ENCODE peak calls at places on chromosomes 7 and 10, in seven cellular contexts. K is GM12865, N is prostate gland, Q is colonic mucosa, P is BE2C, L is IMR-90, W is AG09309. B is an unnamed sample.

GRCh38 chr10:7484456-7485266 is 73.8 kb upstream of the SFMBT2 start:
- DNase-seq in K (peak), N (no peak), Q (peak), P (no peak), L (no peak), W (no peak), B (no peak)

GRCh38 chr7:36736827-36737211 is 12.5 kb upstream of the AOAH start:
- DNase-seq in K (peak), N (no peak), Q (no peak), P (no peak), L (no peak), W (no peak), B (no peak)

GRCh38 chr7:117875566-117875965 is 2.3 kb upstream of the CTTNBP2 start:
- DNase-seq in K (peak), N (no peak), Q (no peak), P (no peak), L (peak), W (no peak), B (no peak)

GRCh38 chr10:88651131-88651541 is 13.1 kb upstream of the LIPF start:
- DNase-seq in K (no peak), N (no peak), Q (no peak), P (no peak), L (peak), W (peak), B (no peak)

GRCh38 chr10:132912685-132913558 is 29.4 kb downstream of the CFAP46 start:
- DNase-seq in K (no peak), N (no peak), Q (no peak), P (no peak), L (no peak), W (no peak), B (no peak)

GRCh38 chr10:2924425-2924824 is 142.9 kb upstream of the PFKP start:
- DNase-seq in K (no peak), N (no peak), Q (no peak), P (no peak), L (no peak), W (no peak), B (no peak)

GRCh38 chr10:26642896-26643653 is 54.4 kb upstream of the PDSS1 start:
- DNase-seq in K (no peak), N (no peak), Q (no peak), P (no peak), L (no peak), W (no peak), B (no peak)

GRCh38 chr7:36484265-36484664 is 94.6 kb downstream of the ANLN start:
- DNase-seq in K (no peak), N (no peak), Q (no peak), P (no peak), L (no peak), W (no peak), B (no peak)

GRCh38 chr7:116447980-116448839 is 51.3 kb upstream of the CAV2 start:
- DNase-seq in K (no peak), N (no peak), Q (no peak), P (no peak), L (no peak), W (no peak), B (no peak)

GRCh38 chr10:72637398-72637857 is 11.5 kb upstream of the MICU1 start:
- DNase-seq in K (peak), N (no peak), Q (peak), P (no peak), L (peak), W (peak), B (no peak)

GRCh38 chr7:44618754-44619153 is 12.3 kb downstream of the OGDH start:
- DNase-seq in K (peak), N (no peak), Q (no peak), P (no peak), L (no peak), W (no peak), B (no peak)

GRCh38 chr7:95420996-95421846 is 13.6 kb downstream of the PON2 start:
- DNase-seq in K (peak), N (no peak), Q (no peak), P (no peak), L (peak), W (no peak), B (no peak)

GRCh38 chr10:128419466-128420019 is 293.3 kb upstream of the MKI67 start:
- DNase-seq in K (no peak), N (no peak), Q (no peak), P (no peak), L (no peak), W (no peak), B (no peak)

GRCh38 chr7:125450749-125451148 is 521.1 kb upstream of the POT1 start:
- DNase-seq in K (no peak), N (no peak), Q (no peak), P (no peak), L (no peak), W (no peak), B (no peak)

GRCh38 chr7:148116195-148116594 is 474.4 kb upstream of the C7orf33 start:
- DNase-seq in K (no peak), N (no peak), Q (no peak), P (no peak), L (no peak), W (no peak), B (no peak)

GRCh38 chr10:93513091-93513490 is 16.7 kb downstream of the CEP55 start:
- DNase-seq in K (no peak), N (no peak), Q (no peak), P (no peak), L (no peak), W (no peak), B (peak)

GRCh38 chr10:110410329-110411046 is 87.2 kb upstream of the DUSP5 start:
- DNase-seq in K (no peak), N (no peak), Q (peak), P (no peak), L (peak), W (peak), B (no peak)

GRCh38 chr7:4178887-4179286 is 503.2 kb upstream of the FOXK1 start:
- DNase-seq in K (no peak), N (no peak), Q (no peak), P (no peak), L (no peak), W (no peak), B (no peak)

GRCh38 chr7:89104748-89105685 is 309.5 kb upstream of the TEX47 start:
- DNase-seq in K (no peak), N (no peak), Q (no peak), P (no peak), L (no peak), W (no peak), B (no peak)

GRCh38 chr10:11134411-11134810 is 116.7 kb downstream of the CELF2 start:
- DNase-seq in K (no peak), N (no peak), Q (no peak), P (no peak), L (no peak), W (no peak), B (peak)

GRCh38 chr10:31153692-31154091 is 122.0 kb upstream of the ZNF438 start:
- DNase-seq in K (no peak), N (no peak), Q (no peak), P (no peak), L (no peak), W (no peak), B (no peak)

GRCh38 chr7:81111781-81112540 is 193.1 kb upstream of the SEMA3C start:
- DNase-seq in K (no peak), N (no peak), Q (no peak), P (peak), L (peak), W (no peak), B (no peak)

GRCh38 chr7:95511716-95512260 is 26.0 kb downstream of the ASB4 start:
- DNase-seq in K (peak), N (peak), Q (peak), P (peak), L (peak), W (peak), B (peak)

GRCh38 chr7:9083837-9084236 is 650.4 kb downstream of the NXPH1 start:
- DNase-seq in K (peak), N (no peak), Q (no peak), P (peak), L (no peak), W (no peak), B (peak)

GRCh38 chr7:1679326-1679965 is 9.4 kb downstream of the ELFN1 start:
- DNase-seq in K (no peak), N (no peak), Q (no peak), P (no peak), L (no peak), W (no peak), B (no peak)

GRCh38 chr10:28738200-28738599 is 60.9 kb downstream of the BAMBI start:
- DNase-seq in K (peak), N (no peak), Q (peak), P (peak), L (no peak), W (no peak), B (peak)

GRCh38 chr7:41880107-41880506 is 177.2 kb upstream of the INHBA start:
- DNase-seq in K (no peak), N (no peak), Q (no peak), P (no peak), L (peak), W (peak), B (no peak)

GRCh38 chr7:111190804-111191203 is 99.9 kb downstream of the LRRN3 start:
- DNase-seq in K (no peak), N (no peak), Q (no peak), P (no peak), L (no peak), W (no peak), B (no peak)

GRCh38 chr10:129335396-129335795 is 131.6 kb upstream of the MGMT start:
- DNase-seq in K (no peak), N (no peak), Q (no peak), P (no peak), L (no peak), W (no peak), B (no peak)

GRCh38 chr7:108716783-108717182 is 147.1 kb downstream of the DNAJB9 start:
- DNase-seq in K (no peak), N (no peak), Q (no peak), P (no peak), L (peak), W (peak), B (no peak)

GRCh38 chr7:12686894-12687212 is 580 bp upstream of the ARL4A start:
- DNase-seq in K (no peak), N (no peak), Q (no peak), P (no peak), L (no peak), W (no peak), B (no peak)
- TF ChIP-seq CTCF in K (no peak), N (no peak), Q (no peak), P (no peak), L (no peak), W (no peak), B (no peak)

GRCh38 chr10:58384999-58385783 is at the start of gene TFAM:
- DNase-seq in K (peak), N (peak), Q (peak), P (peak), L (peak), W (peak), B (peak)
- TF ChIP-seq CTCF in K (peak), N (peak), Q (peak), P (peak), L (peak), W (peak), B (peak)

GRCh38 chr10:91545817-91546216 is 87.1 kb downstream of the PPP1R3C start:
- DNase-seq in K (no peak), N (no peak), Q (no peak), P (no peak), L (no peak), W (no peak), B (no peak)

GRCh38 chr10:91540714-91541113 is 92.2 kb downstream of the PPP1R3C start:
- DNase-seq in K (peak), N (no peak), Q (no peak), P (no peak), L (no peak), W (no peak), B (no peak)

GRCh38 chr10:91539930-91540329 is 92.9 kb downstream of the PPP1R3C start:
- DNase-seq in K (no peak), N (no peak), Q (no peak), P (no peak), L (no peak), W (no peak), B (no peak)

GRCh38 chr10:91537614-91538383 is 95.1 kb downstream of the PPP1R3C start:
- DNase-seq in K (no peak), N (no peak), Q (no peak), P (no peak), L (no peak), W (no peak), B (no peak)

GRCh38 chr10:91541481-91541880 is 91.4 kb downstream of the PPP1R3C start:
- DNase-seq in K (no peak), N (no peak), Q (no peak), P (no peak), L (no peak), W (no peak), B (no peak)
- TF ChIP-seq CTCF in K (no peak), N (no peak), Q (no peak), P (no peak), L (no peak), W (no peak), B (no peak)

DNA sequence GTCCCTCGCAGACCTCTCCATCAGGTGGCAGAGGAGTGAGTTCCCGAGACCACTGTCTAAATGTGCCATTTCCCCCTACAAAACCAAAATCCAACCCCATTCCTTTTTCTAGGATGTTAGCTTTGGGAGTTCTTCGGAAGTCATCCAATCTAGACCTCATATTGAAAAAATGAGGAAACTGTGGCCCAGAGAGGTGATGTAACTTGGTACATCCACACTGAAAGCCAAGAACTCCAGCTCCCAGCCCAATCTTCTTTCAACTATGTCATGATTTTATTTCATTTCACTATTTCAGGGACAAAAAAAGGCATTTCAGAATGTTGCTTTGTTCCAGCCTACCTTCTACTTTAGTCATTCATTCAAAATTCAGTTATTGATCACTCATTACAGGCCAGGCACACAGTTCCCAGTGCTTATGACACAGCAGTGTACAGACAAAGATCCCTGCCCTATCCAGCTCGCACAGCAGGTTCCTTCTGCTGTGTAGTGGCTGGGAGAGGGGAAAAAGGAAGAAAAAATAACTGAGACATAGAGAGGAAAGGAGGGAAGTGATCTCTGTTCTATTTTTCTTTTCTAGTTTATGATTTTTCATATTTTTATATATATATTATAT is 35.8 kb downstream of the SCRN1 start:
- DNase-seq in K (no peak), N (no peak), Q (no peak), P (no peak), L (no peak), W (peak), B (no peak)
- TF ChIP-seq CTCF in K (no peak), N (no peak), Q (no peak), P (no peak), L (no peak), W (no peak), B (peak)

GRCh38 chr10:17290226-17290625 is 62.2 kb downstream of the VIM start:
- DNase-seq in K (peak), N (peak), Q (no peak), P (no peak), L (peak), W (peak), B (peak)
- TF ChIP-seq CTCF in K (no peak), N (peak), Q (no peak), P (peak), L (peak), W (peak), B (no peak)

GRCh38 chr7:129193892-129194291 is 5.5 kb downstream of the SMO start:
- DNase-seq in K (no peak), N (no peak), Q (no peak), P (no peak), L (no peak), W (no peak), B (no peak)
- TF ChIP-seq CTCF in K (no peak), N (no peak), Q (no peak), P (no peak), L (no peak), W (no peak), B (no peak)

DNA sequence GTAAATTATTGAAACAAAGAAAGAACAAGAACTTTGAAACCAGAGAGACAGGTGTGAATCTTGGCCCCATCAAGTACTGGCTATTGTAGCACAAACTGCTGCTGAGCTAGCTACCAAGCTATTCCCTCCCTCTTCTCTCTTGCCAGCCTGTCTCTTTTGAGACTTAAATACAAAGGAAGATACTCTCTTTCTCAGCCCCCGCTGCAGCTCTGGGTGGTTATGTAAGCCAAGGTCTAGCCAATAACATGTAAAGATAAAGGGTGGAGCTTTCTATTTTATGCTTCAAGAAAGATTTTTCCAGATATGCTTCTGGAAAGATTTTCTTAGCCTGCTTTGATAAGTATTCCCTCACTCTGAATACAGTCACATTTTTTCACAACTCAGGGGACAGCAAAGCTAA is 17.2 kb downstream of the BAZ1B start:
- DNase-seq in K (no peak), N (no peak), Q (no peak), P (no peak), L (no peak), W (no peak), B (no peak)
- TF ChIP-seq CTCF in K (no peak), N (no peak), Q (no peak), P (no peak), L (no peak), W (no peak), B (no peak)

GRCh38 chr10:120365872-120366271 is 91.2 kb upstream of the PLPP4 start:
- DNase-seq in K (no peak), N (no peak), Q (no peak), P (no peak), L (no peak), W (peak), B (no peak)

GRCh38 chr10:120372917-120373316 is 84.1 kb upstream of the PLPP4 start:
- DNase-seq in K (no peak), N (no peak), Q (no peak), P (no peak), L (no peak), W (no peak), B (no peak)

GRCh38 chr10:120371856-120372255 is 85.2 kb upstream of the PLPP4 start:
- DNase-seq in K (no peak), N (no peak), Q (no peak), P (no peak), L (no peak), W (no peak), B (no peak)

GRCh38 chr10:120368927-120369326 is 88.1 kb upstream of the PLPP4 start:
- DNase-seq in K (no peak), N (no peak), Q (no peak), P (no peak), L (no peak), W (no peak), B (no peak)

GRCh38 chr10:120369831-120370230 is 87.2 kb upstream of the PLPP4 start:
- DNase-seq in K (no peak), N (no peak), Q (no peak), P (no peak), L (no peak), W (no peak), B (no peak)
- TF ChIP-seq CTCF in K (no peak), N (no peak), Q (no peak), P (no peak), L (no peak), W (no peak), B (no peak)

GRCh38 chr7:139452948-139453672 is 30.4 kb downstream of the KLRG2 start:
- DNase-seq in K (no peak), N (no peak), Q (no peak), P (peak), L (peak), W (peak), B (no peak)
- TF ChIP-seq CTCF in K (no peak), N (no peak), Q (no peak), P (peak), L (peak), W (peak), B (peak)